ENCODE peak calls at places on chromosomes 7 and 10, in six cellular contexts. Q is activated gamma-delta T cell treated with Interleukin-2 at 50 U/mL for 16 hours, Y is putamen, Z is head of caudate nucleus, X is IMR-90, U is HCT116. D is an unnamed sample.

GRCh38 chr7:7265676-7266075 is 83.3 kb downstream of the C1GALT1 start:
- DNase-seq in Q (no peak), X (no peak), Z (no peak), Y (no peak), U (no peak), D (no peak)

GRCh38 chr10:81725851-81726250 is 149.1 kb upstream of the NRG3 start:
- DNase-seq in Q (no peak), U (no peak), Z (no peak), X (no peak), Y (no peak), D (no peak)

GRCh38 chr10:92839191-92840085 is 8.9 kb upstream of the EXOC6 start:
- DNase-seq in Q (peak; percentile 29), U (no peak), Y (no peak), Z (no peak), X (peak; percentile 91), D (peak; percentile 38)

GRCh38 chr7:74560081-74560719 is 97.3 kb upstream of the GTF2I start:
- DNase-seq in X (no peak), Z (no peak), Q (no peak), U (no peak), Y (no peak), D (no peak)

GRCh38 chr7:22962775-22963358 is 51.1 kb downstream of the HYCC1 start:
- DNase-seq in U (no peak), Y (no peak), X (peak; percentile 14), Z (no peak), Q (no peak), D (no peak)

GRCh38 chr7:156475666-156476065 is 164.9 kb upstream of the RNF32 start:
- DNase-seq in Q (no peak), X (peak; percentile 90), Y (no peak), Z (no peak), U (peak; percentile 26), D (no peak)

GRCh38 chr7:149104749-149105148 is 14.2 kb upstream of the ZNF786 start:
- DNase-seq in X (no peak), Z (no peak), Y (no peak), Q (no peak), U (no peak), D (no peak)

GRCh38 chr7:24442170-24442777 is 131.0 kb upstream of the PALS2 start:
- DNase-seq in Q (no peak), X (no peak), Z (no peak), U (no peak), Y (peak; percentile 2), D (no peak)

GRCh38 chr7:123724725-123725381 is 23.9 kb downstream of the WASL start:
- DNase-seq in Y (no peak), U (no peak), X (no peak), Z (no peak), Q (no peak), D (no peak)

GRCh38 chr10:74206727-74207126 is 55.7 kb downstream of the ADK start:
- DNase-seq in X (no peak), Z (no peak), U (no peak), Y (no peak), Q (no peak), D (no peak)

GRCh38 chr10:129525408-129525807 is 58.4 kb downstream of the MGMT start:
- DNase-seq in X (peak; percentile 54), Y (no peak), U (no peak), Z (no peak), Q (no peak), D (no peak)

GRCh38 chr10:14163374-14164125 is 167.2 kb downstream of the FRMD4A start:
- DNase-seq in Q (no peak), U (no peak), X (no peak), Y (no peak), Z (no peak), D (no peak)

GRCh38 chr7:135944753-135945152 is 32.4 kb downstream of the MTPN start:
- DNase-seq in Z (no peak), Q (no peak), X (no peak), Y (no peak), U (no peak), D (no peak)